ENCODE peak calls at places on chromosomes 5 and 9, in nine cellular contexts. I, H, D, B, M, E, U, A and T are unnamed samples.

GRCh38 chr5:85453026-85453349 is 1068.3 kb upstream of the EDIL3 start:
- DNase-seq in I (no peak), H (no peak), D (no peak), B (no peak), M (no peak), E (no peak), U (no peak), A (no peak), T (no peak)

GRCh38 chr9:27528278-27528885 is 1.2 kb downstream of the MOB3B start:
- DNase-seq in I (peak), H (peak), D (peak), B (peak), M (peak), E (peak), U (no peak), A (peak), T (peak)

GRCh38 chr9:136807281-136808074 is at the start of gene RABL6:
- DNase-seq in I (peak), H (peak), D (peak), B (peak), M (peak), E (peak), U (peak), A (peak), T (peak)

GRCh38 chr5:119273391-119273839 is 82.4 kb upstream of the TNFAIP8 start:
- DNase-seq in I (no peak), H (no peak), D (no peak), B (no peak), M (no peak), E (no peak), U (no peak), A (no peak), T (no peak)

GRCh38 chr9:135126480-135127187 is 39.2 kb downstream of the OLFM1 start:
- DNase-seq in I (no peak), H (no peak), D (peak), B (no peak), M (no peak), E (no peak), U (no peak), A (no peak), T (no peak)

GRCh38 chr5:71882826-71883744 is 164.0 kb downstream of the CARTPT start:
- DNase-seq in I (no peak), H (no peak), D (peak), B (no peak), M (no peak), E (no peak), U (peak), A (no peak), T (no peak)

GRCh38 chr5:66436721-66437120 is 159.5 kb upstream of the MAST4 start:
- DNase-seq in I (peak), H (no peak), D (no peak), B (no peak), M (no peak), E (no peak), U (no peak), A (no peak), T (no peak)

GRCh38 chr5:26700759-26701384 is 337.5 kb downstream of the CDH9 start:
- DNase-seq in I (peak), H (no peak), D (no peak), B (peak), M (no peak), E (peak), U (no peak), A (no peak), T (no peak)

GRCh38 chr5:42720242-42720641 is 36.4 kb upstream of the CCDC152 start:
- DNase-seq in I (no peak), H (no peak), D (no peak), B (no peak), M (no peak), E (no peak), U (no peak), A (no peak), T (no peak)

GRCh38 chr5:102794047-102794446 is 38.9 kb downstream of the PAM start:
- DNase-seq in I (no peak), H (no peak), D (no peak), B (no peak), M (no peak), E (no peak), U (no peak), A (no peak), T (no peak)

GRCh38 chr5:126009566-126009965 is 413.6 kb upstream of the GRAMD2B start:
- DNase-seq in I (no peak), H (no peak), D (no peak), B (no peak), M (no peak), E (no peak), U (no peak), A (no peak), T (no peak)

GRCh38 chr5:172713113-172713808 is 57.7 kb downstream of the DUSP1 start:
- DNase-seq in I (peak), H (peak), D (peak), B (peak), M (no peak), E (peak), U (no peak), A (peak), T (no peak)

GRCh38 chr9:123187131-123187530 is 81.3 kb downstream of the STRBP start:
- DNase-seq in I (no peak), H (no peak), D (no peak), B (no peak), M (no peak), E (no peak), U (no peak), A (no peak), T (no peak)

GRCh38 chr5:98510601-98511000 is 262.9 kb upstream of the RGMB start:
- DNase-seq in I (no peak), H (no peak), D (no peak), B (no peak), M (no peak), E (no peak), U (no peak), A (no peak), T (no peak)

GRCh38 chr5:161851691-161852299 is 3.9 kb downstream of the GABRA1 start:
- DNase-seq in I (no peak), H (no peak), D (no peak), B (no peak), M (no peak), E (no peak), U (no peak), A (no peak), T (no peak)

GRCh38 chr9:135215571-135216161 is 128.2 kb downstream of the OLFM1 start:
- DNase-seq in I (no peak), H (no peak), D (no peak), B (no peak), M (no peak), E (no peak), U (no peak), A (peak), T (no peak)

GRCh38 chr5:40614923-40615585 is 64.7 kb upstream of the PTGER4 start:
- DNase-seq in I (no peak), H (no peak), D (no peak), B (no peak), M (no peak), E (no peak), U (no peak), A (no peak), T (no peak)

GRCh38 chr9:4892501-4893194 is 92.4 kb upstream of the JAK2 start:
- DNase-seq in I (no peak), H (no peak), D (no peak), B (no peak), M (no peak), E (no peak), U (no peak), A (no peak), T (no peak)

GRCh38 chr9:108049026-108049591 is 559.5 kb upstream of the KLF4 start:
- DNase-seq in I (peak), H (no peak), D (peak), B (peak), M (no peak), E (no peak), U (peak), A (peak), T (no peak)

GRCh38 chr5:42912184-42912766 is 100.6 kb upstream of the SELENOP start:
- DNase-seq in I (peak), H (no peak), D (peak), B (peak), M (no peak), E (peak), U (no peak), A (peak), T (no peak)

GRCh38 chr5:122077451-122078115 is 476 bp downstream of the LOX start:
- DNase-seq in I (peak), H (peak), D (no peak), B (no peak), M (no peak), E (peak), U (no peak), A (peak), T (no peak)

GRCh38 chr5:113027431-113027830 is 50.8 kb downstream of the DCP2 start:
- DNase-seq in I (no peak), H (no peak), D (no peak), B (no peak), M (no peak), E (no peak), U (no peak), A (no peak), T (no peak)

GRCh38 chr9:29691758-29692407 is 2118.6 kb upstream of the C9orf72 start:
- DNase-seq in I (peak), H (no peak), D (no peak), B (no peak), M (no peak), E (peak), U (no peak), A (peak), T (no peak)

GRCh38 chr5:176863765-176864098 is 35.4 kb downstream of the HK3 start:
- DNase-seq in I (no peak), H (no peak), D (no peak), B (no peak), M (no peak), E (no peak), U (no peak), A (no peak), T (no peak)

GRCh38 chr9:34993502-34994428 is 4.2 kb downstream of the DNAJB5 start:
- DNase-seq in I (no peak), H (peak), D (peak), B (no peak), M (peak), E (peak), U (peak), A (peak), T (peak)

GRCh38 chr9:99015448-99015847 is 71.7 kb downstream of the COL15A1 start:
- DNase-seq in I (no peak), H (no peak), D (no peak), B (no peak), M (no peak), E (no peak), U (no peak), A (no peak), T (no peak)

GRCh38 chr9:20622330-20623020 is at the start of gene MLLT3:
- DNase-seq in I (peak), H (peak), D (peak), B (peak), M (peak), E (peak), U (peak), A (peak), T (peak)

GRCh38 chr9:124882221-124882620 is 20.3 kb downstream of the ARPC5L start:
- DNase-seq in I (no peak), H (no peak), D (no peak), B (no peak), M (no peak), E (no peak), U (no peak), A (no peak), T (no peak)

GRCh38 chr9:22079873-22080341 is 70.8 kb upstream of the CDKN2B start:
- DNase-seq in I (no peak), H (peak), D (peak), B (no peak), M (no peak), E (no peak), U (peak), A (peak), T (no peak)